ENCODE peak calls at places on chromosomes 1 and 21, in six cellular contexts. One of them, this sample, is unnamed. For H3K4me1, the result is how much of the 10 kb centered on the place peaks cover.

GRCh38 chr1:46539968-46540367 is 11.5 kb downstream of the KNCN start:
- DNase-seq in upper lobe of left lung: no peak
- DNase-seq in suprapubic skin: no peak
- DNase-seq in uterus: no peak
- DNase-seq in A549: no peak
- DNase-seq in vagina: no peak
- DNase-seq in this sample: no peak

GRCh38 chr1:170596701-170597100 is 64.7 kb downstream of the GORAB start:
- DNase-seq in upper lobe of left lung: no peak
- DNase-seq in suprapubic skin: no peak
- DNase-seq in uterus: no peak
- DNase-seq in A549: no peak
- DNase-seq in vagina: no peak
- DNase-seq in this sample: no peak

GRCh38 chr1:224116131-224116530 is 2.2 kb downstream of the FBXO28 start:
- DNase-seq in upper lobe of left lung: no peak
- DNase-seq in suprapubic skin: no peak
- DNase-seq in uterus: no peak
- DNase-seq in A549: peak
- DNase-seq in vagina: no peak
- DNase-seq in this sample: no peak

GRCh38 chr1:109640285-109640865 is 15.5 kb upstream of the GSTM4 start:
- DNase-seq in upper lobe of left lung: peak
- DNase-seq in suprapubic skin: peak
- DNase-seq in uterus: peak
- DNase-seq in A549: no peak
- DNase-seq in vagina: peak
- DNase-seq in this sample: peak

GRCh38 chr1:235229868-235230267 is 68.8 kb upstream of the RBM34 start:
- DNase-seq in upper lobe of left lung: no peak
- DNase-seq in suprapubic skin: no peak
- DNase-seq in uterus: no peak
- DNase-seq in A549: no peak
- DNase-seq in vagina: no peak
- DNase-seq in this sample: no peak

GRCh38 chr1:9069324-9070100 is at the start of gene SLC2A5:
- DNase-seq in upper lobe of left lung: peak
- DNase-seq in suprapubic skin: no peak
- DNase-seq in uterus: peak
- DNase-seq in A549: no peak
- DNase-seq in vagina: no peak
- DNase-seq in this sample: peak

GRCh38 chr21:40770435-40771055 is 76.4 kb downstream of the DSCAM start:
- DNase-seq in upper lobe of left lung: no peak
- DNase-seq in suprapubic skin: no peak
- DNase-seq in uterus: no peak
- DNase-seq in A549: no peak
- DNase-seq in vagina: no peak
- DNase-seq in this sample: no peak

GRCh38 chr1:48471103-48471502 is 901 bp downstream of the SPATA6 start:
- DNase-seq in upper lobe of left lung: no peak
- DNase-seq in suprapubic skin: no peak
- DNase-seq in uterus: peak
- DNase-seq in A549: no peak
- DNase-seq in vagina: no peak
- DNase-seq in this sample: peak

GRCh38 chr21:45880097-45881068 is 101.2 kb upstream of the COL6A1 start:
- DNase-seq in upper lobe of left lung: peak
- DNase-seq in suprapubic skin: no peak
- DNase-seq in uterus: no peak
- DNase-seq in A549: peak
- DNase-seq in vagina: no peak
- DNase-seq in this sample: peak

GRCh38 chr21:42570841-42571387 is 57.3 kb downstream of the SLC37A1 start:
- DNase-seq in upper lobe of left lung: peak
- DNase-seq in suprapubic skin: peak
- DNase-seq in uterus: peak
- DNase-seq in A549: no peak
- DNase-seq in vagina: no peak
- DNase-seq in this sample: no peak

GRCh38 chr1:161261859-161262225 is 3.3 kb downstream of the PCP4L1 start:
- DNase-seq in upper lobe of left lung: no peak
- DNase-seq in suprapubic skin: no peak
- DNase-seq in uterus: no peak
- DNase-seq in A549: no peak
- DNase-seq in vagina: no peak
- DNase-seq in this sample: no peak

GRCh38 chr1:6625579-6626149 is 996 bp downstream of the THAP3 start:
- DNase-seq in upper lobe of left lung: no peak
- DNase-seq in suprapubic skin: no peak
- DNase-seq in uterus: no peak
- DNase-seq in A549: peak
- DNase-seq in vagina: no peak
- DNase-seq in this sample: no peak

GRCh38 chr1:3524571-3525203 is 70.2 kb downstream of the ARHGEF16 start:
- DNase-seq in upper lobe of left lung: no peak
- DNase-seq in suprapubic skin: no peak
- DNase-seq in uterus: no peak
- DNase-seq in A549: no peak
- DNase-seq in vagina: no peak
- DNase-seq in this sample: no peak

GRCh38 chr1:179288977-179289376 is 4.6 kb upstream of the SOAT1 start:
- DNase-seq in upper lobe of left lung: no peak
- DNase-seq in suprapubic skin: no peak
- DNase-seq in uterus: no peak
- DNase-seq in A549: no peak
- DNase-seq in vagina: no peak
- DNase-seq in this sample: no peak

GRCh38 chr1:179296356-179296755 is 2.8 kb downstream of the SOAT1 start:
- DNase-seq in upper lobe of left lung: no peak
- DNase-seq in suprapubic skin: no peak
- DNase-seq in uterus: no peak
- DNase-seq in A549: no peak
- DNase-seq in vagina: no peak
- DNase-seq in this sample: no peak

GRCh38 chr1:179295356-179295755 is 1.8 kb downstream of the SOAT1 start:
- DNase-seq in upper lobe of left lung: no peak
- DNase-seq in suprapubic skin: no peak
- DNase-seq in uterus: no peak
- DNase-seq in A549: no peak
- DNase-seq in vagina: no peak
- DNase-seq in this sample: no peak

GRCh38 chr1:179296831-179297377 is 3.3 kb downstream of the SOAT1 start:
- DNase-seq in upper lobe of left lung: no peak
- DNase-seq in suprapubic skin: no peak
- DNase-seq in uterus: no peak
- DNase-seq in A549: no peak
- DNase-seq in vagina: no peak
- DNase-seq in this sample: no peak

DNA sequence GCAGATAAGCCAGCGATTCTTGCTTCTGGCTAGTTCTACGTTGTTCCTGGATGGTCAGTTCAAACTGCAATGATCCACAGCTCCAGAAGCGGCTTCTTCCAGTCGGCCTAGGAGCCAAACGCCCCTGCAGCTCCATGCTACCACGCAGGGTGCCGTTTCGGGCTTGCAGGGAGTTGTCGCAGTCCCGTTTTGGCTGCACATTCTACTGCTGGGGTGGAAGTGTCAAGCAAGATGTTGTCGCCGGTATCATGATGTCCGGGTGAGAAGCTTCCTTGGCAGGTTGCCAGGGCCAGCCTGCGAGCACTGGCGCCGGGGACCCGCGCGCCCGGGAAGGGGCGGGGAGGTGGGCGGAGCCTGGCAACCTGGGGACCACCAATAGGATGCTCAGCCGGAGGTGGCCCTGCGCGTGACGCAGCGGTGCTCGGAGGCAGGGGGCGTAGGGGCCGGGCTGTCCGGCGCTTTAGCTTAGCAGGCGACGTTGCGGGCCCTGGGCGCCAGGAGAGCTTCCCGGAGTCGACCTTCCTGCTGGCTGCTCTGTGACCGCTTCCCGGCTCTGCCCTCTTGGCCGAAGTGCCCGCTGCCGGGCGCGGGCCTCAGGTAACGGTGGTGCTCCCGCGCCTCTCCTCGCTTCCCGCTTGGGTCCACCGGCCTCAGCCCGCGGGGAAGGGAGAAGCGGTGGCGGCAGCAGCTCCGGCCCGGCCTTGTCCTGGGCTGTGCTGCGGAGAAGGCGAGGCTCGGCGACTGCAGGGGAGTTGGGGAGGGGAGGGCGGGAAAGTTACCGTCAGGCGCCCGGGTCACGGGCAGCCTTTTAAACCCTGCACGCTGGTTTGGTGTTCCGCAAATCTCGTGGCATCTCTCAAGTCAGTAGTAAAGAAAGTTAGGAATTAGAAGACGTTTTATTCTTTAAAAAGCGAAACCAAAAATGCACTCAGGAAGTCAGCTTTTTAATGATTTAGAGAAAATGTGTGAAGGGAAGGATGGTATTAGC is at the start of gene SOAT1:
- DNase-seq in upper lobe of left lung: peak
- DNase-seq in suprapubic skin: peak
- DNase-seq in uterus: peak
- DNase-seq in A549: peak
- DNase-seq in vagina: no peak
- DNase-seq in this sample: peak
- TF ChIP-seq POLR2A in upper lobe of left lung: peak
- TF ChIP-seq POLR2A in suprapubic skin: no peak
- TF ChIP-seq POLR2A in uterus: peak
- TF ChIP-seq POLR2A in A549: peak
- TF ChIP-seq POLR2A in vagina: peak
- TF ChIP-seq POLR2A in this sample: peak

DNA sequence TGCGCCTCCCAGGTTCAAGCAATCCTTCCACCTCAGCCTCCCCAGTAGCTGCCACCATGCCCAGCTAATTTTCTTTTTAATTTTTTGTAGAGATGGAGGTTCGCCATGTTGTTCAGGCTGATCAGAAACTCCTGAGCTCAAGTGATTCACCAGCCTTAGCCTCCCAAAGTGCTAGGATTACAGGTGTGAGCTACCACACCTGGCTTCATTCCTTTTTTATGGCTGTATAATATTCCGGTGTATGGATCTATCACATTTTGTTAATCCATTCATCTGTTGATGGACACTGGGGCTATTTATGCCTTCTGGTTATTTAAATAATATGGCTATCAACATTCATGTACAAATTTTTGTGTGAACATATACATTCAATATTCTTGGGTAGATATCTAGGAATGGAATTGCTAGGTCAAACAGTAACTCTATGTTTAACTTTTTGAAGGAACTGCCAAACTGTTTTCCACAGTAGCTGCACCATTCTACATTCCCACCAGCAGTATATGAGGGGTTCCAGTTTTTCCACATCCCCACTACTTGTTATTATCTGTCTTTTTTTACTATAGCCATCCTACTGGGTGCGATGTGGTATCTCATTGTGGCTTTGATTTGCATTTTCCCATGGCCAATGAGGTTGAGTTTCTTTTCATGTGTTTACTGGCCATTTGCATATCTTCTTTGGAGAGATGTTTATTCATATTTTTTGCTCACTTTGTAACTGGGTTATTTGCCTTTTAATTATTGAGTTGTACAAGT is 11.0 kb downstream of the SLC27A3 start:
- DNase-seq in upper lobe of left lung: no peak
- DNase-seq in suprapubic skin: no peak
- DNase-seq in uterus: no peak
- DNase-seq in A549: no peak
- DNase-seq in vagina: no peak
- DNase-seq in this sample: no peak
- H3K4me1 ChIP-seq in upper lobe of left lung: under half
- H3K4me1 ChIP-seq in suprapubic skin: under half
- H3K4me1 ChIP-seq in uterus: under half
- H3K4me1 ChIP-seq in A549: under half
- H3K4me1 ChIP-seq in vagina: under half
- H3K4me1 ChIP-seq in this sample: under half

GRCh38 chr1:203675596-203676347 is 49.1 kb downstream of the ATP2B4 start:
- DNase-seq in upper lobe of left lung: peak
- DNase-seq in suprapubic skin: no peak
- DNase-seq in uterus: no peak
- DNase-seq in A549: no peak
- DNase-seq in vagina: no peak
- DNase-seq in this sample: no peak

GRCh38 chr1:203676455-203676854 is 49.8 kb downstream of the ATP2B4 start:
- DNase-seq in upper lobe of left lung: no peak
- DNase-seq in suprapubic skin: no peak
- DNase-seq in uterus: no peak
- DNase-seq in A549: no peak
- DNase-seq in vagina: no peak
- DNase-seq in this sample: no peak

GRCh38 chr1:203671808-203672207 is 45.2 kb downstream of the ATP2B4 start:
- DNase-seq in upper lobe of left lung: no peak
- DNase-seq in suprapubic skin: no peak
- DNase-seq in uterus: no peak
- DNase-seq in A549: no peak
- DNase-seq in vagina: no peak
- DNase-seq in this sample: no peak

GRCh38 chr1:203672354-203672753 is 45.7 kb downstream of the ATP2B4 start:
- DNase-seq in upper lobe of left lung: no peak
- DNase-seq in suprapubic skin: no peak
- DNase-seq in uterus: peak
- DNase-seq in A549: no peak
- DNase-seq in vagina: no peak
- DNase-seq in this sample: peak

DNA sequence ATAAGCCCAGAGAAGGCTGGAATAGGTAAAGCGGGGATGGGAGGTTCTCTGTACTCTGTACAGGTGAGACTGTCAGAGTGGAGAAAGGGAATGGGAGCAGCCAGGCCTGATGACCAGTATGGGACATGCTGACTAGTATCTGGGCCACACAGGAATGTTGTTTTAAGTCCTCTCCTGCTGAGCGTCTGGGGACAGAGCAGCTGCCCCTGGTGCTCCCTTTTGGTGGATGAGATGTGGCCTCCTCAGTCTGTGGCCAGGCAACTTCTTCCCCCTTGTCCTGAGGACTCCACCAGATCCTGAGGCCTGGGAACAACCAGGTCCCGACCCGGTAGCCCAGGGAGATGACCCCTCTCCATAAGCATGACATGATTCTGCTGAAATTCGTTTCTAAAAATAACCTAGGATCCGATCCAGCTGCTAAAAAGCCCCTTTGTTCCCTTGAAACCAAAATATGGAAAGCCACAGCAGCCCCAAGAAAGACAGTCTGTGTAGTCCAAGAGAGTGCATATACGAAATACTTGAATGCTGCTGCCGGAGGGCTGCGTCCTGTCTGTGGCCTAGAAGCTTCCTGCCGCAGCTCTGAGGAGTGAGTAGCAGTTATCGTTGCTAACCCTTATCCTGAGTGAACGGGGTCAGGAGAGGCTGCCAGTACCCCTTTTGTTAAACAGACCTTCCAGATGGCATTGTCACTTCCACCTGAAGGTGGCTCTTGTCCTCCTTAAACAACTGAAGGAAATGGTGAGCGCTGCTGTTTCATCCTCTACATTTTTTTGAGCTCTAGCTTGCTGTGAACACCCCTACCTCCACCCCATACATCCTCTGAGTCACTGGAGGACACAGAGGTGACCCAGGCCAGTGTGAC is 47.1 kb downstream of the ATP2B4 start:
- DNase-seq in upper lobe of left lung: peak
- DNase-seq in suprapubic skin: no peak
- DNase-seq in uterus: peak
- DNase-seq in A549: peak
- DNase-seq in vagina: no peak
- DNase-seq in this sample: peak
- TF ChIP-seq POLR2A in upper lobe of left lung: no peak
- TF ChIP-seq POLR2A in suprapubic skin: no peak
- TF ChIP-seq POLR2A in uterus: peak
- TF ChIP-seq POLR2A in A549: no peak
- TF ChIP-seq POLR2A in vagina: no peak
- TF ChIP-seq POLR2A in this sample: no peak

GRCh38 chr1:32676945-32677344 is 25.6 kb downstream of the SYNC start:
- DNase-seq in upper lobe of left lung: peak
- DNase-seq in suprapubic skin: no peak
- DNase-seq in uterus: no peak
- DNase-seq in A549: no peak
- DNase-seq in vagina: no peak
- DNase-seq in this sample: no peak
- H3K4me1 ChIP-seq in upper lobe of left lung: under half
- H3K4me1 ChIP-seq in suprapubic skin: under half
- H3K4me1 ChIP-seq in uterus: under half
- H3K4me1 ChIP-seq in A549: under half
- H3K4me1 ChIP-seq in vagina: under half
- H3K4me1 ChIP-seq in this sample: under half

This sample was measured in gastrocnemius medialis.